ENCODE peak calls at places on chromosomes 4 and X, in nine cellular contexts. D is NCI-H1417 treated with DMSO at 0.1 percent for 48 hours; A is stimulated activated naive CD8-positive, alpha-beta T cell treated with anti-CD3 and anti-CD28 coated beads, Interleukin-15, Interleukin-2, amounts not matched to agents 100 U/mL and 50 U/mL, for 24 hours; E is stimulated activated CD8-positive, alpha-beta memory T cell treated with anti-CD3 and anti-CD28 coated beads, Interleukin-2, amount 100 ng/mL, for 48 hours; Z is heart left ventricle; U is GDM1; W is upper lobe of right lung; G is H7; P is GM04503. J is an unnamed sample.

GRCh38 chr4:6502147-6502546 is 29.7 kb upstream of the PPP2R2C start:
- DNase-seq in W (no peak), Z (no peak), A (no peak), U (no peak), G (no peak), P (no peak), E (no peak), D (no peak), J (no peak)

GRCh38 chrX:100410901-100411801 is 1.1 kb upstream of the PCDH19 start:
- DNase-seq in P (no peak), W (no peak), Z (no peak), G (peak), U (no peak), E (no peak), A (no peak), D (no peak), J (no peak)

GRCh38 chr4:2977116-2978097 is 14.0 kb downstream of the GRK4 start:
- DNase-seq in P (no peak), D (no peak), G (no peak), A (no peak), Z (no peak), W (no peak), E (no peak), U (no peak), J (no peak)

GRCh38 chr4:2330119-2331042 is 68.5 kb upstream of the MXD4 start:
- DNase-seq in Z (no peak), U (no peak), P (peak), E (no peak), D (no peak), W (no peak), A (no peak), G (peak), J (no peak)

GRCh38 chr4:137124278-137124932 is 407.9 kb downstream of the PCDH18 start:
- DNase-seq in E (no peak), D (peak), G (peak), U (peak), P (peak), A (no peak), W (no peak), Z (no peak), J (no peak)

GRCh38 chr4:5374577-5374976 is 323.3 kb downstream of the STK32B start:
- DNase-seq in P (no peak), W (no peak), D (no peak), E (no peak), U (no peak), G (no peak), Z (no peak), A (no peak), J (no peak)

GRCh38 chr4:185383451-185383850 is 12.3 kb downstream of the LRP2BP start:
- DNase-seq in P (no peak), E (no peak), W (no peak), U (no peak), A (no peak), Z (no peak), G (no peak), D (no peak), J (no peak)

GRCh38 chr4:8745036-8745827 is 126.4 kb downstream of the HMX1 start:
- DNase-seq in D (no peak), E (no peak), A (no peak), Z (no peak), W (peak), U (no peak), G (no peak), P (no peak), J (no peak)

GRCh38 chrX:1481636-1482529 is 29.2 kb upstream of the ASMTL start:
- DNase-seq in W (peak), Z (peak), E (peak), P (peak), U (no peak), D (no peak), G (peak), A (peak), J (peak)

GRCh38 chr4:41610474-41610873 is 72.5 kb downstream of the LIMCH1 start:
- DNase-seq in D (no peak), W (no peak), Z (no peak), G (no peak), E (no peak), A (no peak), P (no peak), U (no peak), J (no peak)

GRCh38 chrX:22135994-22136684 is 104.0 kb downstream of the PHEX start:
- DNase-seq in P (no peak), U (no peak), W (no peak), A (peak), E (no peak), G (no peak), D (no peak), Z (no peak), J (no peak)

GRCh38 chr4:190016369-190017289 is 10.4 kb downstream of the FRG2 start:
- DNase-seq in E (no peak), W (no peak), A (no peak), P (no peak), D (no peak), U (no peak), G (peak), Z (no peak), J (no peak)

GRCh38 chrX:139766545-139766983 is 58.6 kb upstream of the MCF2 start:
- DNase-seq in W (no peak), G (no peak), A (no peak), P (no peak), D (no peak), Z (no peak), U (peak), E (no peak), J (peak)

GRCh38 chr4:70670332-70671014 is 4.2 kb upstream of the JCHAIN start:
- DNase-seq in P (peak), Z (no peak), D (no peak), E (no peak), W (no peak), U (no peak), G (no peak), A (no peak), J (no peak)

GRCh38 chr4:26074672-26075071 is 160.7 kb downstream of the SMIM20 start:
- DNase-seq in A (peak), W (no peak), E (peak), P (no peak), U (peak), G (no peak), Z (no peak), D (no peak), J (peak)

GRCh38 chr4:47786958-47787370 is 50.9 kb downstream of the CORIN start:
- DNase-seq in W (no peak), U (no peak), P (no peak), A (no peak), E (no peak), Z (no peak), G (no peak), D (no peak), J (no peak)

GRCh38 chrX:105648732-105649131 is 173.6 kb upstream of the NRK start:
- DNase-seq in Z (no peak), D (no peak), G (peak), P (no peak), U (no peak), E (no peak), A (no peak), W (no peak), J (no peak)

GRCh38 chrX:79604364-79604763 is 237.2 kb upstream of the ITM2A start:
- DNase-seq in Z (no peak), A (no peak), U (no peak), P (no peak), G (no peak), W (no peak), D (no peak), E (no peak), J (no peak)

GRCh38 chrX:48899078-48899410 is 1.3 kb downstream of the PQBP1 start:
- DNase-seq in Z (no peak), W (no peak), D (no peak), E (no peak), P (no peak), U (no peak), G (no peak), A (no peak), J (no peak)

GRCh38 chrX:11890843-11891514 is 132.9 kb downstream of the MSL3 start:
- DNase-seq in A (no peak), G (no peak), D (no peak), W (peak), P (no peak), U (no peak), E (no peak), Z (no peak), J (no peak)

GRCh38 chr4:36088542-36088941 is 155.8 kb downstream of the ARAP2 start:
- DNase-seq in D (peak), U (no peak), E (no peak), A (no peak), W (no peak), P (no peak), G (no peak), Z (no peak), J (no peak)

GRCh38 chr4:138367942-138368341 is 125.8 kb upstream of the SLC7A11 start:
- DNase-seq in W (no peak), Z (no peak), U (no peak), E (no peak), G (no peak), A (no peak), D (no peak), P (no peak), J (no peak)

GRCh38 chrX:68728186-68728585 is 80.7 kb downstream of the STARD8 start:
- DNase-seq in D (no peak), P (no peak), W (no peak), E (no peak), Z (no peak), A (no peak), G (no peak), U (no peak), J (no peak)

GRCh38 chrX:70979136-70979762 is 48.4 kb upstream of the SLC7A3 start:
- DNase-seq in P (peak), E (no peak), W (no peak), U (no peak), G (no peak), Z (no peak), A (peak), D (no peak), J (no peak)

GRCh38 chr4:185504098-185505047 is 30.9 kb downstream of the PDLIM3 start:
- DNase-seq in E (no peak), Z (peak), P (no peak), A (no peak), U (no peak), D (no peak), G (no peak), W (peak), J (no peak)

GRCh38 chrX:39260965-39261364 is 459.7 kb downstream of the MID1IP1 start:
- DNase-seq in D (no peak), E (no peak), G (no peak), U (no peak), A (no peak), P (no peak), Z (no peak), W (no peak), J (no peak)

GRCh38 chr4:170391066-170391754 is 301.5 kb upstream of the AADAT start:
- DNase-seq in G (no peak), U (no peak), A (no peak), P (peak), Z (no peak), W (no peak), E (no peak), D (no peak), J (no peak)

GRCh38 chrX:3712080-3712869 is 1.2 kb downstream of the PRKX start:
- DNase-seq in D (no peak), P (no peak), W (no peak), U (no peak), E (peak), G (peak), Z (no peak), A (peak), J (peak)

GRCh38 chrX:150036181-150036580 is 97.9 kb upstream of the EOLA2 start:
- DNase-seq in W (no peak), E (no peak), Z (no peak), U (no peak), D (no peak), P (no peak), G (no peak), A (no peak), J (no peak)

GRCh38 chr4:13920901-13921300 is 293.4 kb upstream of the BOD1L1 start:
- DNase-seq in P (peak), E (no peak), Z (no peak), W (no peak), U (no peak), A (no peak), D (no peak), G (no peak), J (no peak)

GRCh38 chr4:78560296-78560963 is 8.9 kb downstream of the ANXA3 start:
- DNase-seq in D (no peak), E (no peak), G (no peak), W (no peak), P (peak), U (no peak), A (no peak), Z (no peak), J (no peak)

GRCh38 chrX:114268643-114269042 is 315.2 kb upstream of the HTR2C start:
- DNase-seq in U (no peak), P (no peak), A (no peak), G (no peak), W (no peak), Z (no peak), E (no peak), D (no peak), J (no peak)

GRCh38 chr4:102438873-102439614 is 62.1 kb upstream of the NFKB1 start:
- DNase-seq in Z (no peak), D (no peak), A (no peak), E (no peak), U (no peak), P (peak), G (no peak), W (no peak), J (no peak)

J was measured in activated CD4-positive, alpha-beta memory T cell treated with anti-CD3 and anti-CD28 coated beads for 36 hours.